ENCODE peak calls at places on chromosomes 5 and 9, in ten cellular contexts. W is AG04450; V is Caki2; L is A673; F is right cardiac atrium; R is SHP77; D is NCI-H1092 treated with DMSO at 0.1 percent for 48 hours; N is retina; M is effector memory CD4-positive, alpha-beta T cell; P is suprapubic skin. T is an unnamed sample.

GRCh38 chr9:32456564-32456963 is 69.4 kb downstream of the RIGI start:
- DNase-seq in W (no peak), V (no peak), L (no peak), F (no peak), R (no peak), D (no peak), N (no peak), M (no peak), P (no peak), T (no peak)

GRCh38 chr9:35904966-35905781 is 828 bp upstream of the HRCT1 start:
- DNase-seq in W (no peak), V (peak), L (no peak), F (no peak), R (no peak), D (no peak), N (no peak), M (no peak), P (no peak), T (no peak)

GRCh38 chr5:112867411-112867810 is 6.3 kb downstream of the SRP19 start:
- DNase-seq in W (no peak), V (no peak), L (no peak), F (no peak), R (no peak), D (no peak), N (no peak), M (no peak), P (no peak), T (no peak)

GRCh38 chr5:16076657-16077056 is 102.9 kb downstream of the MARCHF11 start:
- DNase-seq in W (no peak), V (no peak), L (no peak), F (no peak), R (no peak), D (no peak), N (no peak), M (no peak), P (no peak), T (no peak)

GRCh38 chr5:155906046-155906445 is 420.9 kb upstream of the SGCD start:
- DNase-seq in W (no peak), V (no peak), L (peak), F (no peak), R (no peak), D (no peak), N (no peak), M (no peak), P (no peak), T (no peak)

GRCh38 chr9:127180457-127181314 is 58.3 kb upstream of the ANGPTL2 start:
- DNase-seq in W (no peak), V (no peak), L (no peak), F (no peak), R (no peak), D (no peak), N (no peak), M (no peak), P (no peak), T (peak)

GRCh38 chr5:146369691-146370090 is 31.1 kb downstream of the POU4F3 start:
- DNase-seq in W (no peak), V (no peak), L (no peak), F (no peak), R (no peak), D (no peak), N (no peak), M (no peak), P (no peak), T (no peak)

GRCh38 chr9:104826109-104826775 is 62.3 kb downstream of the NIPSNAP3B start:
- DNase-seq in W (no peak), V (no peak), L (no peak), F (no peak), R (no peak), D (no peak), N (no peak), M (no peak), P (no peak), T (no peak)